ENCODE peak calls at places on chromosomes 6 and 20, in four cellular contexts. R is ureter, O is NCI-H1105 treated with DMSO at 0.1 percent for 48 hours, I is GM04504. Q is an unnamed sample.

GRCh38 chr6:36357872-36358234 is 21.2 kb upstream of the BNIP5 start:
- DNase-seq in R (no peak), O (no peak), I (no peak), Q (no peak)

GRCh38 chr20:17961600-17961965 is 7.0 kb downstream of the SNX5 start:
- DNase-seq in R (no peak), O (no peak), I (no peak), Q (no peak)

GRCh38 chr20:3651204-3651970 is 11.8 kb downstream of the GFRA4 start:
- DNase-seq in R (no peak), O (no peak), I (no peak), Q (no peak)

GRCh38 chr20:8432435-8433148 is 300.5 kb downstream of the PLCB1 start:
- DNase-seq in R (no peak), O (peak), I (no peak), Q (peak)

GRCh38 chr6:44708208-44708607 is 320.7 kb downstream of the CDC5L start:
- DNase-seq in R (no peak), O (no peak), I (no peak), Q (no peak)

GRCh38 chr6:98107801-98108200 is 726.6 kb upstream of the POU3F2 start:
- DNase-seq in R (no peak), O (no peak), I (no peak), Q (no peak)

GRCh38 chr20:20637998-20638397 is 74.4 kb downstream of the RALGAPA2 start:
- DNase-seq in R (no peak), O (no peak), I (no peak), Q (no peak)

GRCh38 chr6:12291083-12291784 is 1.1 kb downstream of the EDN1 start:
- DNase-seq in R (no peak), O (peak), I (no peak), Q (no peak)

GRCh38 chr6:131049515-131050081 is 13.4 kb downstream of the EPB41L2 start:
- DNase-seq in R (no peak), O (no peak), I (no peak), Q (no peak)

GRCh38 chr6:133787122-133787521 is 101.8 kb upstream of the TCF21 start:
- DNase-seq in R (no peak), O (no peak), I (no peak), Q (no peak)

GRCh38 chr6:165181951-165182414 is 127.4 kb downstream of the C6orf118 start:
- DNase-seq in R (no peak), O (no peak), I (peak), Q (no peak)

GRCh38 chr20:22575087-22575721 is 9.2 kb downstream of the FOXA2 start:
- DNase-seq in R (no peak), O (no peak), I (no peak), Q (peak)

GRCh38 chr6:84052204-84052882 is 18.8 kb downstream of the MRAP2 start:
- DNase-seq in R (peak), O (peak), I (peak), Q (peak)

GRCh38 chr6:165636415-165637048 is 26.5 kb downstream of the PDE10A start:
- DNase-seq in R (no peak), O (no peak), I (no peak), Q (no peak)

GRCh38 chr20:9072741-9073310 is 3.9 kb downstream of the PLCB4 start:
- DNase-seq in R (no peak), O (no peak), I (no peak), Q (no peak)

GRCh38 chr20:13487202-13487601 is 151.5 kb downstream of the TASP1 start:
- DNase-seq in R (no peak), O (no peak), I (no peak), Q (no peak)